ENCODE peak calls at places on chromosomes 4 and X, in five cellular contexts. A is A549, X is GM12878, U is H1, K is HepG2. L is an unnamed sample.

GRCh38 chrX:46325312-46325877 is 219.8 kb downstream of the ZNF674 start:
- DNase-seq in K (peak), A (peak), U (no peak), X (no peak), L (no peak)

GRCh38 chrX:63488546-63489373 is 137.6 kb upstream of the SPIN4 start:
- DNase-seq in U (no peak), K (no peak), X (no peak), A (no peak), L (no peak)

GRCh38 chr4:188383180-188383579 is 243.9 kb downstream of the TRIML1 start:
- DNase-seq in A (no peak), K (no peak), U (no peak), X (no peak), L (no peak)

GRCh38 chr4:140637836-140638235 is 69.1 kb upstream of the UCP1 start:
- DNase-seq in A (peak), K (peak), U (no peak), X (no peak), L (peak)

GRCh38 chrX:73683236-73683859 is 120.4 kb downstream of the CHIC1 start:
- DNase-seq in X (no peak), U (no peak), K (no peak), A (no peak), L (no peak)

GRCh38 chr4:76969493-76969892 is 19.9 kb downstream of the SEPTIN11 start:
- DNase-seq in U (no peak), A (no peak), X (no peak), K (no peak), L (peak)

GRCh38 chr4:15963568-15963967 is 593 bp upstream of the FGFBP2 start:
- DNase-seq in X (no peak), K (no peak), A (no peak), U (no peak), L (no peak)

GRCh38 chr4:109921384-109921808 is 8.7 kb downstream of the EGF start:
- DNase-seq in X (no peak), U (no peak), A (peak), K (no peak), L (no peak)

GRCh38 chr4:45662996-45663395 is 460.9 kb downstream of the GABRG1 start:
- DNase-seq in U (no peak), A (no peak), K (no peak), X (no peak), L (no peak)

GRCh38 chr4:108058685-108059440 is 69.2 kb downstream of the HADH start:
- DNase-seq in X (no peak), U (no peak), K (peak), A (no peak), L (no peak)

GRCh38 chr4:1218892-1219552 is 29.9 kb downstream of the CTBP1 start:
- DNase-seq in A (no peak), K (no peak), X (peak), U (no peak), L (no peak)

GRCh38 chr4:82785248-82786003 is 13.2 kb downstream of the SCD5 start:
- DNase-seq in K (peak), A (peak), U (no peak), X (no peak), L (peak)

GRCh38 chr4:88963817-88964216 is 93.2 kb downstream of the FAM13A start:
- DNase-seq in A (peak), U (no peak), X (no peak), K (no peak), L (no peak)

GRCh38 chr4:2051086-2051485 is 8.0 kb upstream of the NAT8L start:
- DNase-seq in K (no peak), U (no peak), A (no peak), X (no peak), L (no peak)

GRCh38 chr4:36493240-36493639 is 211.8 kb downstream of the DTHD1 start:
- DNase-seq in A (no peak), U (no peak), X (no peak), K (no peak), L (no peak)

GRCh38 chr4:115042496-115042895 is 70.9 kb downstream of the NDST4 start:
- DNase-seq in X (no peak), A (peak), U (no peak), K (peak), L (no peak)

GRCh38 chr4:184163813-184164212 is 53.9 kb downstream of the ENPP6 start:
- DNase-seq in A (peak), K (peak), U (peak), X (no peak), L (peak)

GRCh38 chrX:9166566-9166909 is 132.6 kb upstream of the FAM9B start:
- DNase-seq in A (peak), K (no peak), X (no peak), U (no peak), L (no peak)

GRCh38 chr4:93870876-93871458 is 42.4 kb downstream of the ATOH1 start:
- DNase-seq in K (no peak), U (no peak), X (no peak), A (no peak), L (no peak)

GRCh38 chr4:73257995-73258667 is 467 bp downstream of the ANKRD17 start:
- DNase-seq in K (peak), A (peak), U (peak), X (no peak), L (peak)

GRCh38 chr4:117085185-117085701 is at the start of gene TRAM1L1:
- DNase-seq in X (no peak), K (peak), A (peak), U (peak), L (peak)

GRCh38 chr4:107862658-107863057 is 37.9 kb downstream of the SGMS2 start:
- DNase-seq in A (peak), K (peak), X (no peak), U (no peak), L (no peak)

GRCh38 chr4:186137193-186137792 is 32.8 kb downstream of the FAM149A start:
- DNase-seq in U (no peak), X (no peak), K (no peak), A (peak), L (no peak)
- TF ChIP-seq HDAC2 in U (no peak), X (no peak), K (no peak), A (no peak), L (no peak)

DNA sequence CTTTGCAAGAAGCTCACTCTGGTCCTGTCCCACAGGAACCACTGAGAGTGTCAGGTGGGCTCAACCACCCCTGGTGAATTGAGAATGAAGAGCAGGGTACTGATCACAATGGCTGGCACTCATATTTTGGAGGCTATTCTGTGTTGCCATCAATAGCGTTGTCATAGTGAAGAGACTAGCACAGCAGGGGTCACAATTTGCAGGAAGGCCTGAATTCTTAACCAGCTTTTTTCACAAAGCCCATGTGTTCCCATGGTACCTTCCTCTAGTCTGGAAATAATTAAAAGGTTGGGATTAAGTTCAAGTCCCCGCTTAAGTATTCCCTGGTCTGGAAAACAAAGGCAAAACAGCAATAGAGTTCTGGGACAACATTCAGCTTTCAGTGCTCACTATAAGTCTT is 1051.7 kb downstream of the C4orf33 start:
- DNase-seq in X (no peak), A (no peak), U (no peak), K (no peak), L (no peak)
- TF ChIP-seq HDAC2 in X (no peak), A (no peak), U (no peak), K (no peak), L (no peak)

GRCh38 chr4:8051644-8052043 is 107.0 kb downstream of the ABLIM2 start:
- DNase-seq in X (no peak), U (no peak), K (no peak), A (no peak), L (no peak)

GRCh38 chr4:8050180-8050554 is 108.4 kb downstream of the ABLIM2 start:
- DNase-seq in K (no peak), X (no peak), U (no peak), A (no peak), L (no peak)

GRCh38 chr4:8052160-8052691 is 106.4 kb downstream of the ABLIM2 start:
- DNase-seq in K (no peak), U (no peak), X (no peak), A (no peak), L (no peak)

GRCh38 chr4:8048856-8049686 is 109.4 kb upstream of the AFAP1 start:
- DNase-seq in K (no peak), A (no peak), X (no peak), U (no peak), L (no peak)

DNA sequence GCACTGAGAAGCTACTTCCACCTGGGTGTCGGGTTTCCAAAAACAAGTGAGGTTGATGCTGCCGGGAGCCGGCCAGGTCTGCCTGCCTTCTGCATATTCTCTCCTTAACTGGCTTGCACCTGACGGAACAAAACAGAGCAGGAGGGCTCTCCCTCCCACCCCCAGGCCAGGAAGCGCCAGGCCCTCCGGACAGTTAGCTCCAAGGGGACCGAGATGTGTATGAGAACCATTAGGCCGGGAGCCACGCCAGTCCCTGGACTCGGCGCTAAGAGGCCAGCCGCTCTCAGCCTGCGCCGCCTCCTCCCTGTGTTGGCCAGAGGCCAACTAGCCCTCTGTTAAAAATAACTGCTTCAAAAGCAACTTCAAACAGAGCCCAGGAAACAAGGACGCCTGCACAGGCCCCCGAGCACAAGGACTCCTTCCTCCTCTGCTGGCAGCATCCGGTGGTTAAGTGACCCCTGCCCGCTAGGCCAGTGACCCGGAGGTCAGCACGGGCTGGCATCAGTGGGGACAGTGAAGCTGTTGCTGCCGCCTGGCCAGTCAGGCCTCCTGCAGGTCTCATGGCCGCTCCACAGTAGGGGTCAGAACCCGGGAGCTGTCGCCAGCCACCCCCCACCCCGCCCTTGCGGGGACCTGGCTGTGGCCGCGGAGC is 107.9 kb downstream of the ABLIM2 start:
- DNase-seq in X (no peak), K (peak), U (peak), A (no peak), L (no peak)
- TF ChIP-seq HDAC2 in X (no peak), K (peak), U (no peak), A (no peak), L (no peak)

GRCh38 chrX:123918106-123918721 is 43.3 kb upstream of the STAG2 start:
- DNase-seq in A (no peak), U (no peak), K (no peak), X (no peak), L (no peak)

GRCh38 chrX:123924181-123924580 is 37.3 kb upstream of the STAG2 start:
- DNase-seq in X (no peak), K (no peak), A (no peak), U (no peak), L (no peak)

GRCh38 chrX:123923211-123923610 is 38.3 kb upstream of the STAG2 start:
- DNase-seq in X (no peak), A (no peak), K (no peak), U (no peak), L (no peak)

GRCh38 chrX:123917069-123917468 is 44.4 kb upstream of the STAG2 start:
- DNase-seq in A (no peak), K (no peak), X (no peak), U (no peak), L (no peak)

GRCh38 chrX:123920065-123920785 is 41.3 kb upstream of the STAG2 start:
- DNase-seq in K (no peak), A (peak), U (no peak), X (no peak), L (no peak)
- TF ChIP-seq HDAC2 in K (no peak), A (no peak), U (no peak), X (no peak), L (no peak)

GRCh38 chr4:12286351-12286750 is 857.7 kb upstream of the HS3ST1 start:
- DNase-seq in A (no peak), U (no peak), X (no peak), K (no peak), L (no peak)
- TF ChIP-seq HDAC2 in A (no peak), U (no peak), X (no peak), K (no peak), L (no peak)